ENCODE peak calls at places on chromosomes 13 and 19, in eight cellular contexts. R is stimulated activated CD4-positive, alpha-beta T cell treated with anti-CD3 and anti-CD28 coated beads, Interleukin-2, amount 100 ng/mL, for 48 hours; C is CD8-positive, alpha-beta T cell; D is activated CD4-positive, alpha-beta T cell treated with anti-CD3 and anti-CD28 coated beads for 1 hour; B is psoas muscle; N is RKO; M is amygdala; E is AG10803. O is an unnamed sample.

GRCh38 chr19:19997656-19998268 is 41.5 kb downstream of the ZNF682 start:
- DNase-seq in R (peak; percentile 44), C (peak; percentile 2), D (peak; percentile 9), B (no peak), N (peak; percentile 30), M (no peak), E (no peak), O (no peak)

GRCh38 chr19:11420429-11420893 is 1.3 kb upstream of the RGL3 start:
- DNase-seq in R (no peak), C (no peak), D (no peak), B (peak; percentile 88), N (no peak), M (no peak), E (peak; percentile 23), O (no peak)

GRCh38 chr19:19461671-19462622 is 53.4 kb downstream of the TSSK6 start:
- DNase-seq in R (no peak), C (no peak), D (no peak), B (peak; percentile 93), N (no peak), M (peak; percentile 28), E (no peak), O (no peak)

GRCh38 chr13:29947839-29948238 is 97.4 kb upstream of the UBL3 start:
- DNase-seq in R (no peak), C (no peak), D (no peak), B (no peak), N (no peak), M (no peak), E (no peak), O (no peak)

GRCh38 chr19:44112802-44113137 is 429 bp upstream of the ZNF225 start:
- DNase-seq in R (no peak), C (no peak), D (no peak), B (no peak), N (no peak), M (no peak), E (no peak), O (no peak)

GRCh38 chr13:102191951-102192461 is 209.8 kb downstream of the FGF14 start:
- DNase-seq in R (no peak), C (no peak), D (no peak), B (no peak), N (no peak), M (no peak), E (no peak), O (peak; percentile 87)

GRCh38 chr13:40271931-40272775 is 394.3 kb downstream of the FOXO1 start:
- DNase-seq in R (peak; percentile 4), C (no peak), D (peak; percentile 21), B (peak; percentile 84), N (no peak), M (peak; percentile 57), E (peak; percentile 92), O (peak; percentile 15)

GRCh38 chr19:32676186-32676894 is 692 bp downstream of the RGS9BP start:
- DNase-seq in R (no peak), C (no peak), D (no peak), B (peak; percentile 65), N (no peak), M (no peak), E (no peak), O (peak; percentile 59)

GRCh38 chr13:87953381-87953780 is 282.2 kb downstream of the SLITRK5 start:
- DNase-seq in R (no peak), C (no peak), D (no peak), B (no peak), N (no peak), M (no peak), E (no peak), O (no peak)

GRCh38 chr19:45790942-45791341 is 1.7 kb downstream of the DMWD start:
- DNase-seq in R (no peak), C (peak; percentile 22), D (no peak), B (no peak), N (no peak), M (no peak), E (no peak), O (no peak)

GRCh38 chr13:26025196-26025595 is 26.6 kb downstream of the SHISA2 start:
- DNase-seq in R (no peak), C (no peak), D (no peak), B (no peak), N (no peak), M (peak; percentile 56), E (no peak), O (no peak)

GRCh38 chr13:78978381-78978998 is 319.5 kb upstream of the OBI1 start:
- DNase-seq in R (peak; percentile 7), C (no peak), D (no peak), B (no peak), N (peak; percentile 82), M (peak; percentile 2), E (peak; percentile 63), O (peak; percentile 68)

GRCh38 chr13:113853518-113854237 is 10.2 kb downstream of the GAS6 start:
- DNase-seq in R (no peak), C (no peak), D (no peak), B (peak; percentile 48), N (no peak), M (no peak), E (no peak), O (no peak)

GRCh38 chr13:112760931-112761330 is 71.1 kb downstream of the ATP11A start:
- DNase-seq in R (no peak), C (no peak), D (no peak), B (no peak), N (no peak), M (no peak), E (no peak), O (no peak)

GRCh38 chr13:48646791-48647190 is 6.9 kb upstream of the CYSLTR2 start:
- DNase-seq in R (no peak), C (no peak), D (no peak), B (no peak), N (no peak), M (no peak), E (no peak), O (no peak)

GRCh38 chr19:1807030-1807694 is 4.9 kb downstream of the ATP8B3 start:
- DNase-seq in R (no peak), C (no peak), D (no peak), B (peak; percentile 39), N (no peak), M (no peak), E (no peak), O (no peak)

GRCh38 chr19:13981021-13981420 is 25.1 kb downstream of the RFX1 start:
- DNase-seq in R (no peak), C (no peak), D (no peak), B (no peak), N (no peak), M (no peak), E (no peak), O (no peak)

GRCh38 chr13:59176775-59177174 is 987.0 kb downstream of the DIAPH3 start:
- DNase-seq in R (no peak), C (no peak), D (no peak), B (no peak), N (no peak), M (no peak), E (no peak), O (no peak)